ENCODE peak calls at places on chromosomes 12 and 14, in ten cellular contexts. K is SW480; N is NCI-H1092; B is body of pancreas; I is stimulated activated CD4-positive, alpha-beta T cell treated with anti-CD3 and anti-CD28 coated beads, Interleukin-1b, Interleukin-23, amount 100 ng/mL, for 1 hour; Y is thoracic aorta; H is activated CD8-positive, alpha-beta memory T cell treated with anti-CD3 and anti-CD28 coated beads for 4 hours; S is SIG-M5; X is HepG2; R is mesothelial cell of epicardium. L is an unnamed sample.

GRCh38 chr12:21649034-21649433 is 8.6 kb downstream of the LDHB start:
- DNase-seq in K (no peak), N (no peak), B (no peak), I (no peak), Y (no peak), H (no peak), S (no peak), X (no peak), R (no peak), L (no peak)

GRCh38 chr12:1117970-1118563 is 127.0 kb downstream of the ERC1 start:
- DNase-seq in K (peak), N (peak), B (peak), I (peak), Y (peak), H (peak), S (no peak), X (peak), R (peak), L (peak)

GRCh38 chr12:21583587-21583986 is 21.1 kb downstream of the GYS2 start:
- DNase-seq in K (no peak), N (no peak), B (no peak), I (no peak), Y (no peak), H (no peak), S (no peak), X (no peak), R (no peak), L (no peak)

GRCh38 chr12:28162697-28163096 is 27.6 kb upstream of the CCDC91 start:
- DNase-seq in K (no peak), N (no peak), B (no peak), I (no peak), Y (no peak), H (no peak), S (no peak), X (no peak), R (no peak), L (no peak)

GRCh38 chr12:116266220-116266619 is 11.3 kb downstream of the MED13L start:
- DNase-seq in K (no peak), N (no peak), B (no peak), I (no peak), Y (no peak), H (no peak), S (no peak), X (no peak), R (no peak), L (no peak)

GRCh38 chr12:104213952-104214351 is 1.6 kb upstream of the TXNRD1 start:
- DNase-seq in K (no peak), N (no peak), B (no peak), I (no peak), Y (no peak), H (no peak), S (no peak), X (no peak), R (no peak), L (no peak)

GRCh38 chr12:3990356-3990975 is 117.3 kb upstream of the PARP11 start:
- DNase-seq in K (no peak), N (no peak), B (no peak), I (no peak), Y (no peak), H (no peak), S (no peak), X (no peak), R (no peak), L (no peak)

GRCh38 chr14:94066089-94066676 is 14.8 kb downstream of the DDX24 start:
- DNase-seq in K (peak), N (no peak), B (peak), I (no peak), Y (no peak), H (no peak), S (no peak), X (peak), R (no peak), L (no peak)